ENCODE peak calls at places on chromosomes 5 and 9, in four cellular contexts. W, A, V and B are unnamed samples.

GRCh38 chr5:7850533-7851239 is at the start of gene CFAP90:
- DNase-seq in W (peak; percentile 78), V (no peak), A (no peak), B (peak; percentile 86)

GRCh38 chr5:5387789-5388188 is 34.7 kb upstream of the ICE1 start:
- DNase-seq in A (no peak), V (no peak), W (no peak), B (no peak)

GRCh38 chr9:117927354-117927753 is 223.2 kb downstream of the TLR4 start:
- DNase-seq in V (no peak), A (no peak), W (no peak), B (no peak)

GRCh38 chr5:1010181-1010510 is 1.5 kb downstream of the NKD2 start:
- DNase-seq in W (peak; percentile 38), A (no peak), V (no peak), B (no peak)

GRCh38 chr5:664343-664993 is 28.7 kb downstream of the TPPP start:
- DNase-seq in W (no peak), A (no peak), V (no peak), B (no peak)

GRCh38 chr5:98768160-98769005 is 5.1 kb upstream of the RGMB start:
- DNase-seq in W (peak; percentile 71), V (peak; percentile 66), A (no peak), B (peak; percentile 62)

GRCh38 chr5:61933787-61934626 is 372.0 kb upstream of the KIF2A start:
- DNase-seq in V (no peak), A (no peak), W (peak; percentile 68), B (no peak)

GRCh38 chr5:96868603-96869371 is 7.5 kb upstream of the ERAP2 start:
- DNase-seq in V (no peak), A (no peak), W (peak; percentile 41), B (no peak)

GRCh38 chr9:69174645-69175487 is 789 bp downstream of the TJP2 start:
- DNase-seq in W (peak; percentile 67), A (no peak), V (peak; percentile 68), B (no peak)

GRCh38 chr5:91058575-91058974 is 324.5 kb downstream of the ARRDC3 start:
- DNase-seq in W (no peak), A (no peak), V (no peak), B (no peak)